ENCODE peak calls at places on chromosomes 2 and 18, in six cellular contexts. X is osteocyte; D is CD8-positive, alpha-beta T cell; U is AG20443; Z is NCI-H1417; E is frontal cortex. K is an unnamed sample.

GRCh38 chr2:19990416-19990728 is 467 bp upstream of the WDR35 start:
- DNase-seq in Z (peak), D (no peak), U (no peak), E (no peak), X (no peak), K (no peak)

GRCh38 chr2:239594772-239595608 is 194.2 kb upstream of the HDAC4 start:
- DNase-seq in D (no peak), Z (no peak), U (no peak), E (no peak), X (peak), K (no peak)

GRCh38 chr2:224023188-224023587 is 15.9 kb downstream of the SERPINE2 start:
- DNase-seq in D (no peak), Z (no peak), X (no peak), E (no peak), U (peak), K (peak)

GRCh38 chr18:64116806-64117205 is 32.1 kb downstream of the LINC00305 start:
- DNase-seq in D (no peak), Z (no peak), X (no peak), U (no peak), E (no peak), K (no peak)

GRCh38 chr18:12639990-12640880 is 17.7 kb downstream of the SPIRE1 start:
- DNase-seq in E (no peak), Z (no peak), U (peak), X (no peak), D (no peak), K (no peak)

GRCh38 chr2:216606551-216607527 is 26.4 kb upstream of the IGFBP2 start:
- DNase-seq in E (no peak), U (no peak), Z (peak), D (peak), X (no peak), K (no peak)

GRCh38 chr2:24883946-24884345 is 36.1 kb downstream of the ADCY3 start:
- DNase-seq in Z (no peak), D (no peak), E (no peak), X (no peak), U (peak), K (peak)

GRCh38 chr18:24112874-24113615 is 25.8 kb upstream of the CABYR start:
- DNase-seq in U (peak), Z (no peak), X (no peak), D (no peak), E (no peak), K (peak)

GRCh38 chr2:186755066-186755465 is 61.2 kb downstream of the FAM171B start:
- DNase-seq in X (no peak), D (no peak), Z (no peak), U (peak), E (no peak), K (peak)

GRCh38 chr2:148596033-148596432 is 48.5 kb upstream of the EPC2 start:
- DNase-seq in X (no peak), Z (no peak), D (no peak), U (no peak), E (no peak), K (no peak)

GRCh38 chr2:69652206-69652605 is 8.7 kb upstream of the AAK1 start:
- DNase-seq in E (no peak), D (no peak), X (no peak), U (peak), Z (no peak), K (peak)

GRCh38 chr18:75638597-75639467 is 211.3 kb upstream of the SMIM21 start:
- DNase-seq in Z (no peak), U (peak), E (peak), D (no peak), X (no peak), K (peak)

GRCh38 chr18:48300463-48300961 is 108.7 kb downstream of the ZBTB7C start:
- DNase-seq in U (no peak), X (no peak), E (no peak), Z (peak), D (no peak), K (no peak)

GRCh38 chr18:6976935-6977334 is 140.7 kb downstream of the LAMA1 start:
- DNase-seq in X (no peak), U (no peak), E (no peak), Z (no peak), D (no peak), K (no peak)

GRCh38 chr18:8937695-8938094 is 164.8 kb upstream of the NDUFV2 start:
- DNase-seq in D (no peak), E (no peak), U (no peak), Z (no peak), X (no peak), K (no peak)

GRCh38 chr2:212939777-212940531 is 211.5 kb downstream of the IKZF2 start:
- DNase-seq in X (no peak), Z (peak), D (no peak), E (no peak), U (no peak), K (no peak)

GRCh38 chr2:173347305-173348168 is 7.1 kb upstream of the CDCA7 start:
- DNase-seq in E (no peak), U (no peak), D (no peak), Z (peak), X (no peak), K (no peak)

GRCh38 chr2:201992960-201993359 is 40.7 kb upstream of the FZD7 start:
- DNase-seq in Z (no peak), U (no peak), E (no peak), D (no peak), X (no peak), K (no peak)

GRCh38 chr2:70420740-70421139 is 118.9 kb upstream of the FAM136A start:
- DNase-seq in E (no peak), Z (no peak), U (no peak), X (no peak), D (no peak), K (no peak)

GRCh38 chr2:239864247-239865058 is 160.7 kb downstream of the NDUFA10 start:
- DNase-seq in Z (no peak), X (peak), D (no peak), E (no peak), U (no peak), K (no peak)

GRCh38 chr18:60044290-60045006 is 144.7 kb downstream of the PMAIP1 start:
- DNase-seq in D (no peak), E (no peak), X (no peak), U (peak), Z (no peak), K (no peak)

GRCh38 chr18:23115683-23116096 is 19.6 kb upstream of the CABLES1 start:
- DNase-seq in Z (no peak), U (peak), X (no peak), E (no peak), D (no peak), K (peak)

GRCh38 chr2:69269330-69269729 is 117.7 kb downstream of the GFPT1 start:
- DNase-seq in U (no peak), X (no peak), D (no peak), E (no peak), Z (no peak), K (no peak)

GRCh38 chr2:46381871-46382270 is 84.7 kb downstream of the EPAS1 start:
- DNase-seq in Z (no peak), E (no peak), D (no peak), U (no peak), X (no peak), K (no peak)

GRCh38 chr2:166126014-166126639 is 1.7 kb downstream of the SCN1A start:
- DNase-seq in D (no peak), U (peak), Z (peak), E (no peak), X (no peak), K (peak)

GRCh38 chr2:61887684-61888303 is 662 bp downstream of the CCT4 start:
- DNase-seq in Z (peak), X (no peak), E (no peak), U (peak), D (no peak), K (no peak)

GRCh38 chr2:71558300-71559051 is 105.1 kb downstream of the DYSF start:
- DNase-seq in U (no peak), X (no peak), D (no peak), E (no peak), Z (no peak), K (no peak)

GRCh38 chr18:51134721-51135120 is 62.8 kb downstream of the MEX3C start:
- DNase-seq in E (no peak), Z (no peak), X (peak), U (no peak), D (peak), K (no peak)

GRCh38 chr2:133194068-133194655 is 374.1 kb downstream of the NCKAP5 start:
- DNase-seq in U (no peak), D (no peak), E (no peak), Z (no peak), X (no peak), K (no peak)

GRCh38 chr2:6492573-6492972 is 373.1 kb downstream of the CMPK2 start:
- DNase-seq in Z (no peak), X (no peak), E (no peak), U (no peak), D (no peak), K (no peak)

K was measured in stromal cell of bone marrow.